ENCODE peak calls at places on chromosomes 4 and X, in five cellular contexts. A is PC-3; G is natural killer cell treated with Interleukin-12 subunit alpha and Interleukin-12 subunit beta and Interleukin-15 and Interleukin-18, amount 100 ng/mL, for 72 hours; H is CD8-positive, alpha-beta T cell; P is activated naive CD8-positive, alpha-beta T cell treated with anti-CD3 and anti-CD28 coated beads, Interleukin-2, amount 50 U/mL, for 24 hours. X is an unnamed sample.

GRCh38 chrX:135543924-135544323 is 23.5 kb downstream of the INTS6L start:
- ATAC-seq in A (no peak), P (no peak), H (peak), G (no peak), X (no peak)

GRCh38 chr4:138334346-138335016 is 92.3 kb upstream of the SLC7A11 start:
- ATAC-seq in H (no peak), A (no peak), G (no peak), P (no peak), X (no peak)

GRCh38 chrX:109952050-109952449 is 50.9 kb upstream of the TMEM164 start:
- ATAC-seq in H (no peak), A (peak), G (no peak), P (no peak), X (no peak)

GRCh38 chrX:77960567-77960966 is 8.9 kb downstream of the PGAM4 start:
- ATAC-seq in H (no peak), G (no peak), A (no peak), P (peak), X (no peak)

GRCh38 chr4:143286733-143287570 is 49.7 kb upstream of the GAB1 start:
- ATAC-seq in A (no peak), G (no peak), P (no peak), H (no peak), X (peak)

GRCh38 chr4:118338981-118339765 is 13.6 kb downstream of the PRSS12 start:
- ATAC-seq in P (no peak), H (no peak), A (peak), G (no peak), X (no peak)

GRCh38 chrX:24676403-24677024 is 17.2 kb upstream of the POLA1 start:
- ATAC-seq in A (no peak), P (no peak), H (no peak), G (peak), X (no peak)

GRCh38 chrX:11113731-11114130 is 2.6 kb downstream of the HCCS start:
- ATAC-seq in G (no peak), A (no peak), P (no peak), H (no peak), X (no peak)

GRCh38 chrX:12080265-12080664 is 58.0 kb upstream of the FRMPD4 start:
- ATAC-seq in H (no peak), G (no peak), A (no peak), P (no peak), X (no peak)

GRCh38 chr4:11487876-11488545 is 59.3 kb upstream of the HS3ST1 start:
- ATAC-seq in A (peak), P (no peak), H (no peak), G (no peak), X (peak)

GRCh38 chr4:143369556-143369955 is 32.9 kb downstream of the GAB1 start:
- ATAC-seq in G (no peak), H (no peak), P (no peak), A (no peak), X (no peak)

GRCh38 chr4:175277816-175278215 is 359.7 kb downstream of the ADAM29 start:
- ATAC-seq in A (no peak), G (no peak), P (no peak), H (no peak), X (no peak)

GRCh38 chrX:14886252-14886651 is 13.0 kb downstream of the MOSPD2 start:
- ATAC-seq in H (no peak), A (no peak), G (no peak), P (no peak), X (no peak)

GRCh38 chr4:169071781-169072180 is 61.7 kb upstream of the CBR4 start:
- ATAC-seq in A (no peak), P (no peak), G (no peak), H (no peak), X (no peak)

GRCh38 chr4:40256329-40256728 is 59.5 kb downstream of the RHOH start:
- ATAC-seq in G (no peak), A (no peak), P (no peak), H (no peak), X (peak)

GRCh38 chrX:21394792-21395191 is 20.6 kb downstream of the CNKSR2 start:
- ATAC-seq in P (no peak), H (no peak), A (no peak), G (no peak), X (no peak)

GRCh38 chr4:61068745-61069144 is 131.4 kb upstream of the ADGRL3 start:
- ATAC-seq in H (no peak), P (no peak), G (no peak), A (no peak), X (no peak)

GRCh38 chrX:19566359-19567141 is 51.2 kb upstream of the MAP3K15 start:
- ATAC-seq in P (peak), H (peak), A (no peak), G (peak), X (no peak)

GRCh38 chrX:153750126-153750774 is 13.8 kb upstream of the PLXNB3 start:
- ATAC-seq in G (no peak), P (no peak), A (no peak), H (no peak), X (no peak)

GRCh38 chr4:12924253-12924652 is 559.9 kb downstream of the RAB28 start:
- ATAC-seq in P (no peak), A (no peak), G (no peak), H (no peak), X (no peak)

GRCh38 chrX:105758784-105759183 is 63.6 kb upstream of the NRK start:
- ATAC-seq in H (no peak), A (no peak), P (no peak), G (no peak), X (no peak)